ENCODE peak calls at places on chromosomes 11 and 22, in nine cellular contexts. K is kidney tubule cell; L is stimulated activated naive CD4-positive, alpha-beta T cell; S is fibroblast of pulmonary artery; Y is kidney epithelial cell; F is activated CD4-positive, alpha-beta T cell treated with anti-CD3 and anti-CD28 coated beads for 48 hours; Q is stimulated activated CD4-positive, alpha-beta T cell treated with anti-CD3 and anti-CD28 coated beads, Interleukin-2, amount 100 ng/mL, for 48 hours; D is spleen; O is astrocyte of the spinal cord. J is an unnamed sample.

GRCh38 chr11:74147199-74147929 is 23.4 kb downstream of the C2CD3 start:
- DNase-seq in K (peak), L (no peak), S (no peak), Y (peak), F (no peak), Q (no peak), D (no peak), O (peak), J (no peak)

GRCh38 chr11:112374486-112375140 is 114.0 kb upstream of the PLET1 start:
- DNase-seq in K (no peak), L (no peak), S (no peak), Y (no peak), F (no peak), Q (no peak), D (no peak), O (no peak), J (no peak)

GRCh38 chr11:1506981-1507380 is 20.4 kb upstream of the MOB2 start:
- DNase-seq in K (no peak), L (no peak), S (no peak), Y (no peak), F (no peak), Q (no peak), D (no peak), O (no peak), J (no peak)

GRCh38 chr11:103863497-103863896 is 172.9 kb upstream of the DDI1 start:
- DNase-seq in K (peak), L (no peak), S (peak), Y (no peak), F (no peak), Q (no peak), D (no peak), O (peak), J (no peak)

GRCh38 chr22:43396934-43397457 is 14.8 kb upstream of the MPPED1 start:
- DNase-seq in K (no peak), L (no peak), S (no peak), Y (no peak), F (no peak), Q (no peak), D (peak), O (no peak), J (no peak)

GRCh38 chr11:126135182-126136176 is 72.8 kb upstream of the CDON start:
- DNase-seq in K (no peak), L (no peak), S (no peak), Y (no peak), F (no peak), Q (no peak), D (peak), O (no peak), J (no peak)

GRCh38 chr11:44628730-44629361 is 63.4 kb downstream of the CD82 start:
- DNase-seq in K (no peak), L (no peak), S (no peak), Y (no peak), F (peak), Q (no peak), D (no peak), O (no peak), J (no peak)

GRCh38 chr11:16356057-16356750 is at the start of gene SOX6:
- DNase-seq in K (peak), L (no peak), S (peak), Y (no peak), F (no peak), Q (no peak), D (no peak), O (peak), J (no peak)

GRCh38 chr11:30938801-30939200 is 352.6 kb upstream of the MPPED2 start:
- DNase-seq in K (no peak), L (no peak), S (no peak), Y (no peak), F (no peak), Q (no peak), D (no peak), O (peak), J (no peak)

GRCh38 chr11:67691149-67691548 is 16.7 kb upstream of the ALDH3B2 start:
- DNase-seq in K (no peak), L (no peak), S (no peak), Y (no peak), F (no peak), Q (no peak), D (no peak), O (no peak), J (no peak)

GRCh38 chr22:39311592-39312400 is 7.6 kb downstream of the RPL3 start:
- DNase-seq in K (peak), L (no peak), S (no peak), Y (no peak), F (peak), Q (no peak), D (no peak), O (no peak), J (no peak)